ENCODE peak calls at places on chromosome 15, in four cellular contexts. G, T, F and S are unnamed samples. For H3K4me1 and H3K9me3, the result is how much of the 10 kb centered on the place peaks cover.

GRCh38 chr15:43239732-43240491 is 19.1 kb upstream of the EPB42 start:
- DNase-seq in T (no peak), F (no peak), G (no peak), S (peak)

GRCh38 chr15:67822537-67823370 is 2.6 kb upstream of the SKOR1 start:
- DNase-seq in T (no peak), G (no peak), F (no peak), S (no peak)

GRCh38 chr15:28106294-28107110 is 7.4 kb upstream of the OCA2 start:
- DNase-seq in G (no peak), T (no peak), F (no peak), S (peak)

GRCh38 chr15:71191296-71191695 is 76.0 kb downstream of the THSD4 start:
- DNase-seq in G (no peak), F (no peak), T (no peak), S (no peak)

GRCh38 chr15:71254503-71254902 is 139.2 kb downstream of the THSD4 start:
- DNase-seq in F (no peak), T (no peak), G (no peak), S (no peak)

GRCh38 chr15:27059610-27060202 is 88.7 kb downstream of the GABRG3 start:
- DNase-seq in G (no peak), F (peak), T (no peak), S (no peak)

GRCh38 chr15:61994216-61994615 is 66.0 kb downstream of the VPS13C start:
- DNase-seq in F (no peak), T (no peak), G (no peak), S (no peak)

GRCh38 chr15:89662893-89663673 is 7.8 kb upstream of the KIF7 start:
- DNase-seq in T (peak), F (no peak), G (peak), S (no peak)

GRCh38 chr15:96340611-96341464 is 10.3 kb downstream of the NR2F2 start:
- DNase-seq in T (no peak), G (no peak), F (no peak), S (no peak)

GRCh38 chr15:100853676-100854440 is 25.8 kb upstream of the ALDH1A3 start:
- DNase-seq in T (no peak), G (peak), F (no peak), S (peak)

GRCh38 chr15:100852630-100853029 is 27.0 kb upstream of the ALDH1A3 start:
- DNase-seq in G (peak), F (no peak), T (no peak), S (no peak)

GRCh38 chr15:100847194-100847593 is 32.4 kb upstream of the ALDH1A3 start:
- DNase-seq in G (peak), F (no peak), T (no peak), S (no peak)

GRCh38 chr15:100844778-100845177 is 34.9 kb upstream of the ALDH1A3 start:
- DNase-seq in G (no peak), T (no peak), F (no peak), S (no peak)

DNA sequence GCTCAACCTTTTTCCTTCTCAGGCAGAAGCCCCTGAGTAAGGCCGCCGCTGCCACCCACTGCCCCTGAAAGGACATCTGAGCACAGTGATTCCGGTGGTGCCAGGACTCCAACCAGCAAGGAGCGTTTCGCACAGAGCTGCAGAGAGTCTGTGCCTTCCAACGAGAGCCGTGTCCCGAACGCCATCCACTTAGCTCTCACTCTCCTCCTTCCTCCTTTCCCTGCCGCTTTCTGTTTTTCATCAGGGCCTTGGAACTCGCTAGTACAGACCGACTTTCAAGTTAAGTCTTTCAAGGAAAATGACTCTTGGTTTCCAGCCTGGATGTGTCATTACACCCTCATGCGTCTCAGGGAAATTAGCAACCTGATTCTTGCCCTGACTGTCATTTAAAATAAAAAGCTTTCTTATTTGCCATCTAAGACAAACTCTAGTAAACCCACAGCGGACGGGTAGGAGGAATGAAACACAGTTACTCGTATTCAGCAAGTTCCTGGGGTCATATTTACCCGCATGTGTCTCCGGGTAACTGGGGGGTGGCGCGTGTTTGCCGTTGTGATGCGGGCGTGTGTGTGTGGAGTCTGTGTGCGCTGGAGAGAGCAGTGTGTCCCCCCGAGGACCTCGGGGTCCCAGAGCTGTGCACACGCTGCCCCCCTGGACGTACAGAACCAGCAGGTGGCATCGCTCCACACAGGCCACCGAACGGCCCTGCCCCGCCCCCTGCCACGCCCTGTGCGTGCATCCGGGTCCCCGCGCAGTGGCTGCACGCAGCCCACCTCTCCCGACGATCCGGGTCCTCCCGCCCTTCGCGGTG is 30.4 kb upstream of the ALDH1A3 start:
- DNase-seq in F (peak), G (peak), T (no peak), S (no peak)
- TF ChIP-seq CTCF in F (peak), G (no peak), T (no peak), S (no peak)

GRCh38 chr15:88661041-88661765 is 22.4 kb downstream of the ISG20 start:
- DNase-seq in G (no peak), T (no peak), F (no peak), S (no peak)

GRCh38 chr15:88656760-88657221 is 18.0 kb downstream of the ISG20 start:
- DNase-seq in G (peak), T (no peak), F (no peak), S (no peak)

GRCh38 chr15:88658070-88658965 is 19.5 kb downstream of the ISG20 start:
- DNase-seq in T (no peak), G (peak), F (no peak), S (no peak)

GRCh38 chr15:88657326-88658069 is 18.7 kb downstream of the ISG20 start:
- DNase-seq in T (no peak), G (peak), F (no peak), S (no peak)

GRCh38 chr15:88658972-88659931 is 20.4 kb downstream of the ISG20 start:
- DNase-seq in G (peak), F (no peak), T (no peak), S (no peak)
- H3K4me1 ChIP-seq in G (under half), F (under half), T (under half), S (under half)

GRCh38 chr15:25176616-25176923 is 221.8 kb downstream of the SNRPN start:
- DNase-seq in F (peak), T (no peak), G (peak), S (no peak)

GRCh38 chr15:25176991-25177954 is 222.5 kb downstream of the SNRPN start:
- DNase-seq in T (no peak), F (peak), G (peak), S (no peak)

GRCh38 chr15:25173241-25174028 is 218.6 kb downstream of the SNRPN start:
- DNase-seq in F (peak), T (no peak), G (peak), S (peak)

GRCh38 chr15:25175789-25176615 is 221.2 kb downstream of the SNRPN start:
- DNase-seq in G (peak), T (no peak), F (no peak), S (peak)

GRCh38 chr15:25175033-25175788 is 220.4 kb downstream of the SNRPN start:
- DNase-seq in T (no peak), G (peak), F (no peak), S (peak)
- H3K9me3 ChIP-seq in T (under half), G (half or more), F (under half), S (under half)

DNA sequence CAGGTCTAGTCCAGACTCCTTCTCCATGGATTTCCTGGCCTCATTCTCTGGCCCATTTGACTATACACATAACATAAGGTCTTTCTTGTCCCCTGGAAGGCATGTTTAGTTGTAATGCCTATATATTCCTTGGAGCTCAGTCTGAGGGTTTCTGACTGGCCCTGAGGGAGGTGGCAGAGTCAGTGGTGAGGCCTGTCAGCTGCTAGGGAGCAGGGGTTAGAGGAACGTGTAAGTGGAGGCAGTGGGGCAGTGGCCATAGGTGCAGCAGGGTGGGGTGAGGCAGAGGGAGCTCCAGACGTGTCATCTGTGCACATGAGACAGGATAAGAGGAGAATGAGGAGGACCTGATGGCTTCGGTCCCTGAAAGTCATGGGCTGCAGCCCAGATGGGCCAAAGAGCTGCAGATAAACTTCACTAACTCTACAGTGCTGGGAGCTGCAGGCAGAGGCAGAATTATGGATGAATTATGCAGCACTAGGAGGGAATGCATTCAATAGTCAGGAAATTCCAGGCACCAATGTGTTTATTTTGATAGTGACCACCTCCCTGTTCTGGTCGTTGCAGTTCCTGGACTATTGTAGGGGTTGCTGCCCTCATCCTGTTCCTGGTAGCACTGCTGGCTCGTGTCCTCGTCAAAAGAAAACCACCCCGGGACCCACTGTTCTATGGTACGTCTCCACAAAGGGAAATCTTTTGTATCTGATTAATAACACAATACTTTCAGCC is 5.0 kb downstream of the TM6SF1 start:
- DNase-seq in G (no peak), F (no peak), T (no peak), S (no peak)
- TF ChIP-seq CTCF in G (no peak), F (no peak), T (no peak), S (no peak)

GRCh38 chr15:74784854-74785715 is 3.2 kb downstream of the CSK start:
- DNase-seq in T (no peak), G (no peak), F (no peak), S (no peak)

GRCh38 chr15:74783072-74783807 is 1.4 kb downstream of the CSK start:
- DNase-seq in T (no peak), F (no peak), G (no peak), S (no peak)

GRCh38 chr15:74785716-74786032 is 3.8 kb downstream of the CSK start:
- DNase-seq in G (no peak), F (no peak), T (no peak), S (no peak)

GRCh38 chr15:74783808-74784175 is 1.9 kb downstream of the CSK start:
- DNase-seq in F (no peak), G (no peak), T (no peak), S (no peak)

GRCh38 chr15:74784426-74784825 is 2.5 kb downstream of the CSK start:
- DNase-seq in F (no peak), T (no peak), G (no peak), S (no peak)
- H3K4me1 ChIP-seq in F (under half), T (half or more), G (half or more), S (half or more)

GRCh38 chr15:20646529-20647142 is 105.0 kb upstream of the GOLGA6L6 start:
- DNase-seq in F (no peak), G (no peak), T (no peak), S (no peak)
- H3K9me3 ChIP-seq in F (under half), G (under half), T (under half), S (under half)